ENCODE peak calls at places on chromosomes 2 and 18, in six cellular contexts. C is GM12878, P is HCT116, M is HepG2, U is K562, Y is H1. E is an unnamed sample.
A peak's percentile ranks its signal among the peaks of the same experiment; 100 is the strongest.

GRCh38 chr18:34718610-34719009 is 8.5 kb downstream of the DTNA start:
- DNase-seq in C (no peak), P (no peak), M (no peak), U (no peak), Y (no peak), E (no peak)

GRCh38 chr2:5560981-5561380 is 131.2 kb upstream of the SOX11 start:
- DNase-seq in C (no peak), P (no peak), M (no peak), U (no peak), Y (no peak), E (no peak)

GRCh38 chr2:141423212-141423611 is 707.6 kb downstream of the LRP1B start:
- DNase-seq in C (no peak), P (no peak), M (no peak), U (no peak), Y (no peak), E (no peak)

GRCh38 chr2:147502895-147503294 is 341.9 kb upstream of the ACVR2A start:
- DNase-seq in C (no peak), P (no peak), M (no peak), U (no peak), Y (no peak), E (no peak)

GRCh38 chr18:13159579-13159978 is 59.0 kb upstream of the LDLRAD4 start:
- DNase-seq in C (no peak), P (peak; percentile 44), M (peak; percentile 76), U (peak; percentile 73), Y (no peak), E (peak; percentile 54)

GRCh38 chr2:156480376-156480775 is 44.2 kb downstream of the GPD2 start:
- DNase-seq in C (no peak), P (no peak), M (no peak), U (no peak), Y (no peak), E (no peak)

GRCh38 chr2:67145851-67146250 is 251.3 kb upstream of the ETAA1 start:
- DNase-seq in C (no peak), P (no peak), M (no peak), U (no peak), Y (no peak), E (no peak)

GRCh38 chr18:23809411-23809810 is 120.2 kb downstream of the LAMA3 start:
- DNase-seq in C (no peak), P (no peak), M (no peak), U (no peak), Y (no peak), E (no peak)

GRCh38 chr18:58257461-58257860 is 213.4 kb downstream of the NEDD4L start:
- DNase-seq in C (no peak), P (no peak), M (no peak), U (peak; percentile 56), Y (no peak), E (no peak)

GRCh38 chr2:100239513-100240210 is 82.6 kb downstream of the LONRF2 start:
- DNase-seq in C (no peak), P (no peak), M (no peak), U (no peak), Y (no peak), E (no peak)

GRCh38 chr2:26483957-26484565 is 6.1 kb upstream of the OTOF start:
- DNase-seq in C (no peak), P (no peak), M (no peak), U (no peak), Y (no peak), E (no peak)

GRCh38 chr2:62826953-62827675 is 121.6 kb downstream of the EHBP1 start:
- DNase-seq in C (no peak), P (no peak), M (no peak), U (peak; percentile 3), Y (no peak), E (no peak)

GRCh38 chr2:238259085-238260020 is 19.5 kb upstream of the HES6 start:
- DNase-seq in C (no peak), P (no peak), M (peak; percentile 34), U (no peak), Y (no peak), E (no peak)

GRCh38 chr2:50385361-50385760 is 646.6 kb downstream of the NRXN1 start:
- DNase-seq in C (no peak), P (no peak), M (no peak), U (no peak), Y (no peak), E (no peak)

GRCh38 chr2:39642054-39642742 is 23.5 kb upstream of the TMEM178A start:
- DNase-seq in C (no peak), P (peak; percentile 13), M (peak; percentile 80), U (peak; percentile 12), Y (no peak), E (no peak)

DNA sequence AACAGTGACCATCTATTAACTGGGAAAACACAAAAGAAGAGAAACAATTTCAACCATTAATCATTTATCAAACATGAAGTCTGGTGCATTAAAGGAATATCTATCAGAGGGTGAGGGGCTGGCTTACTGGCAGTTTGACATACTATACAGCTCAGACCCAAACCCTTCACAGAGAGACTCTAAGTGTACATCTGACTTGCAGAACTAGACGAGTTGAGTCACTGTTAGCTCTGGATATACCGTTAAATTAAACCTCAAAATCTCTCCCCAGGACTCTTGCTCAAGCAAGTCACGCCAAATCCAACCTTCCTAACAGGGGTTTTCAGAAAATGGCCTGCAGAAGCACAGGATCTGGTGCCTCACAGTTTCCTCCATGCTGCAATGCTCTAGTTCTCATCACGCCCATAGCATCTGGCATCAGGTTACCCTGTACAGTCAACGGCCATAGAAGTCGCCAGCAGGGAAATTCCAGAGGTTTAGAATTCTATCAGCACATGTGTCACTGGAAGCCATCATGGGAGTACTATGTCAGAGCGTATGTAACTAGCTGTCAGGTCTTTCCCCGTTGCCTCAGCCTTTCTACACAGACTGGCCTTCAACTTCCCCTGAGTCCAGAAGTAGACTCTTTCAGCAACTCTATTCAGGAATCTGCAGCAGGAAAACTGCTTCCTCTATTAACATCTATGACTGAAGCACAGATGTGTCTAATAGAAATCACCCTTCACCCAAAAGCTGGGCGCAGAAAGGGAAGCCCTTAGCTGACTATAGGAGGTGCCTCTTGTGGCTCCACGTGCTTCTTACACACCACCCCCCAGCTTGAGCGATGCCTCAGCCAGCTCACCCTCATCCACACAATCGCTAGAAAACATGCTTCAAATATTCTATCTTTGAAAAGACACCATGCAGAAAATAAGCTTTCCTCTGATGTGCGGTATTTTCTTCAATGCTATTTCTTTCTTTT is 9.3 kb downstream of the TGOLN2 start:
- DNase-seq in C (no peak), P (no peak), M (no peak), U (no peak), Y (no peak), E (no peak)
- H3K4me1 ChIP-seq in C (no peaks in the 10 kb centered on the region), P (no peaks in the 10 kb centered on the region), M (peaks cover 62% of the 10 kb centered on the region), U (no peaks in the 10 kb centered on the region), Y (no peaks in the 10 kb centered on the region), E (no peaks in the 10 kb centered on the region)

DNA sequence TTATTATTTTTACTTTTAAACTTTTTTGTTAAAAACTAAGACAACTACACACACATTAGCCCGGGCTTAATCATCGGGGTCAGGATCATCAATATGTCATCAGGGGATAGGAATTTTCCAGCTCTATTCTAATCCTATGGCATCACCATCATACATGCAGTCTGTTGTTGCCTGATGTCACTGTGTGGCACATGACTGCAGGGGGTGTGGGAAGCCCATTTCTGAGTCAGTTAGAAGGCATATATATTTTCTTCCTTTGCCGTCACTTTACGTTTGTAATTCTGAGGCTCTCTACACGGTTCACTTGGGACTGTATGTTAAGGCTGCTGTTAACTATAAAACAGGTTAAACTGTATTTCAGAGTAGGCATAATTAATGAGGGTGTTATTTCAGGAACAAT is 144.4 kb upstream of the ITGA6 start:
- DNase-seq in C (no peak), P (no peak), M (no peak), U (no peak), Y (no peak), E (no peak)
- TF ChIP-seq ZNF274 in C (no peak), P (no peak), M (no peak), U (no peak), Y (no peak), E (no peak)

DNA sequence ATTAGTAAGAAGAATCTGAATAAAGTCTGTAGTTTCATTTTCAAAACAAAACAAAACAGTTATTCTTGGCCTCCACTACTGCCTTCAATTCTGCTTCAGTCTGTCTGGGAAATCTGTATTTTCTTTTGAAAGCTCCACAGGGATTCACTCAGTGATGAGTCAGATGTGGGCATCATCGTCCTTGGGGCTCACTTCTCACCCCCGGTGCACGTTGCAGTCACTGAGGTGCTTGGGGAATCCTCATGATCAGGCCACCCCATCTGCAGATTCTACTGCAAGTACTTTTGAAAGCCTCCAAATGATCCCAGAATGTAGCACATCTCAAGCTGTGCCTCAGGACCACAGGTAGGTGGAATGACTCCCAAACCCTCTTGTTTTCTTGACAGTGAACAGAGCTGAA is 34.3 kb downstream of the LPIN2 start:
- DNase-seq in C (no peak), P (no peak), M (no peak), U (no peak), Y (no peak), E (no peak)
- H3K4me1 ChIP-seq in C (peaks cover 41% of the 10 kb centered on the region), P (peaks cover 11% of the 10 kb centered on the region), M (peaks cover 97% of the 10 kb centered on the region), U (peaks cover 54% of the 10 kb centered on the region), Y (peaks cover 11% of the 10 kb centered on the region), E (no peaks in the 10 kb centered on the region)

DNA sequence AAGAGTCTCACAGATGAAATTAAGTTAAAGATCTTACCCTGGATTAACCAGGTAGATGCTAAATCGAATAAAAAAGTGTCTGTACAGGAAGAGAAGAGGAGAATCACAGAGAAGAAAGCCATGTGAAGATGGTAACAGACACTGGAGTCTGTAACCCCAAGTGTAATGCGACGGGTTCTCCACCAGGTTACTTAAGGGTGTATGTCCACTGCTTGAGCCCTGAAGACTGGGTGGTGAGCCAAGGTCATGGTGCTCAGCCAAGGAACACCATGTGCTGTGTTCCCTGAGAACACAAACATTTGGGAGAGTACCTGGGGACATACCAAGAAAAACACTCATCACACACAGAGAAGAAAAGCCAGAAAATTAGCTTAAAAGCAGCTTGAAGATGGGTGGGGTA is 8.2 kb upstream of the ACADL start:
- DNase-seq in C (no peak), P (no peak), M (no peak), U (no peak), Y (no peak), E (no peak)
- TF ChIP-seq ZNF274 in C (no peak), P (no peak), M (no peak), U (no peak), Y (no peak), E (no peak)

GRCh38 chr2:95307878-95308277 is 10.7 kb downstream of the KCNIP3 start:
- DNase-seq in C (no peak), P (no peak), M (no peak), U (no peak), Y (no peak), E (no peak)
- H3K4me1 ChIP-seq in C (no peaks in the 10 kb centered on the region), P (peaks cover 1% of the 10 kb centered on the region), M (peaks cover 19% of the 10 kb centered on the region), U (no peaks in the 10 kb centered on the region), Y (no peaks in the 10 kb centered on the region), E (peaks cover 46% of the 10 kb centered on the region)

GRCh38 chr2:3466966-3467365 is 52.4 kb downstream of the ADI1 start:
- DNase-seq in C (no peak), P (no peak), M (no peak), U (no peak), Y (no peak), E (no peak)
- TF ChIP-seq ZNF274 in C (no peak), P (no peak), M (no peak), U (no peak), Y (no peak), E (no peak)

E was measured in NT2/D1.